ENCODE peak calls at places on chromosomes 16 and 17, in four cellular contexts. N is A549, X is neural progenitor cell, P is PC-3. L is an unnamed sample.

GRCh38 chr16:25716186-25716585 is 24.4 kb downstream of the HS3ST4 start:
- DNase-seq in N (no peak), P (no peak), X (peak; percentile 17), L (no peak)

GRCh38 chr16:30067584-30067916 is 2.0 kb downstream of the ALDOA start:
- DNase-seq in X (no peak), N (no peak), P (no peak), L (no peak)

GRCh38 chr17:65886240-65886639 is 305.7 kb downstream of the CEP112 start:
- DNase-seq in P (no peak), X (no peak), N (no peak), L (no peak)

GRCh38 chr17:38724337-38724988 is 5.7 kb upstream of the CISD3 start:
- DNase-seq in N (no peak), X (no peak), P (no peak), L (no peak)

GRCh38 chr17:81071761-81072741 is 37.1 kb downstream of the BAIAP2 start:
- DNase-seq in X (no peak), N (no peak), P (no peak), L (no peak)

GRCh38 chr16:56538331-56538730 is 18.5 kb upstream of the BBS2 start:
- DNase-seq in X (no peak), N (no peak), P (no peak), L (no peak)

GRCh38 chr17:34579979-34580684 is 750 bp downstream of the TMEM132E start:
- DNase-seq in N (peak; percentile 23), P (no peak), X (peak; percentile 75), L (no peak)

GRCh38 chr17:7586673-7587419 is 3.0 kb downstream of the SOX15 start:
- DNase-seq in N (peak; percentile 89), X (no peak), P (peak; percentile 19), L (no peak)

GRCh38 chr16:48538746-48539484 is 71.1 kb downstream of the N4BP1 start:
- DNase-seq in P (no peak), N (no peak), X (peak; percentile 31), L (no peak)

GRCh38 chr17:3896108-3897099 is 3.6 kb upstream of the CAMKK1 start:
- DNase-seq in P (no peak), N (no peak), X (no peak), L (no peak)

GRCh38 chr17:51427259-51428255 is 167.2 kb downstream of the UTP18 start:
- DNase-seq in X (no peak), N (no peak), P (no peak), L (peak; percentile 58)

GRCh38 chr17:15279011-15279477 is 13.9 kb upstream of the PMP22 start:
- DNase-seq in N (peak; percentile 96), P (peak; percentile 99), X (no peak), L (no peak)

GRCh38 chr17:61806941-61807340 is 56.4 kb downstream of the BRIP1 start:
- DNase-seq in P (no peak), N (no peak), X (no peak), L (no peak)

GRCh38 chr16:72935896-72936295 is 112.0 kb downstream of the ZFHX3 start:
- DNase-seq in N (no peak), X (no peak), P (no peak), L (no peak)

DNA sequence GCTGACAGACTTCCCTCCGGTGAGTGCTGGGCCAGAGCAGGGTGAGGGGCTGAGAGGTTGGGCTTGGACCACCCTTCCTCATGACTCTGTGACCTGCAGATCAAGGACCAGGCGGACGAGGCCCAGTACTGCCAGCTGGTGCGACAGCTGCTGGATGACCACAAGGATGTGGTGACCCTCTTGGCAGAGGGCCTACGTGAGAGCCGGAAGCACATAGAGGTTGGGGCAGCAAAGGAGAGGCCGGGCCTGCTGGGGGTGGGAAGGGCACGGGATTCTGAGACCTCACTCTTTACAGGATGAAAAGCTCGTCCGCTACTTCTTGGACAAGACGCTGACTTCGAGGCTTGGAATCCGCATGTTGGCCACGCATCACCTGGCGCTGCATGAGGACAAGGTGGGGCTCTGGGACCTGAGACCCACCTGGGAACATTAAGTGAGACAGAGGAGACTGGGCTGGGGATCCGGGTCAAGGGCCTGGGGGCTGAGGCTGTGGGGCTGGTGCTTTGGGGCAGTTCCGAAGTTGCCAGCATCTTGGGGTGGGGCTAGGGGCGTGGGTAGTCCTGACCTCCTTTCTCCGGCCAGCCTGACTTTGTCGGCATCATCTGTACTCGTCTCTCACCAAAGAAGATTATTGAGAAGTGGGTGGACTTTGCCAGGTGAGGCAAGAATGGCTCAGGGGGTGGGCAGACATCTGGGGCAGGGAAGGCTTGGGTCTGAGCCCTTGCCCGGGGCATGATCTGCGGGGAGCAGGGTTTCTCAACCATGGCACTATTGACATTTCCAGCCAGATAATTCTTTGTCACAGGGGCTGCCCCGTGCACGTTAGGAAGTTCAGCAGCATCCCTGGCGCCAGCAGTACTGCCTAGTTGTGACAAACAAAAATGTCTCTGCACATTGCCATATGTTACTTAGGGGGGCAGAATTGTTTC is 2.2 kb downstream of the BCKDK start:
- DNase-seq in P (peak; percentile 41), N (no peak), X (no peak), L (no peak)
- H3K4me2 ChIP-seq in P (no peak overlapping the region), N (no peak overlapping the region), X (no peak overlapping the region), L (peak overlapping the region; percentile 87)

GRCh38 chr17:67833134-67833533 is 7.8 kb downstream of the BPTF start:
- DNase-seq in P (peak; percentile 1), N (no peak), X (no peak), L (no peak)

GRCh38 chr17:67833946-67834631 is 8.8 kb downstream of the BPTF start:
- DNase-seq in P (peak; percentile 1), N (no peak), X (peak; percentile 37), L (no peak)

GRCh38 chr17:67829331-67829730 is 4.0 kb downstream of the BPTF start:
- DNase-seq in N (no peak), P (peak; percentile 63), X (peak; percentile 9), L (no peak)

GRCh38 chr17:67831268-67831667 is 6.0 kb downstream of the BPTF start:
- DNase-seq in N (no peak), P (peak; percentile 1), X (no peak), L (no peak)

GRCh38 chr17:67830440-67830839 is 5.1 kb downstream of the BPTF start:
- DNase-seq in P (peak; percentile 0), X (peak; percentile 48), N (no peak), L (no peak)
- H3K4me1 ChIP-seq in P (peaks cover 23% of the 10 kb centered on the region), X (peaks cover 38% of the 10 kb centered on the region), N (peaks cover 39% of the 10 kb centered on the region), L (peaks cover 48% of the 10 kb centered on the region)

GRCh38 chr17:74002241-74002640 is 201.2 kb upstream of the RPL38 start:
- DNase-seq in X (no peak), N (no peak), P (no peak), L (no peak)

GRCh38 chr17:74008196-74008595 is 195.3 kb upstream of the RPL38 start:
- DNase-seq in X (peak; percentile 59), P (peak; percentile 36), N (peak; percentile 43), L (peak; percentile 33)

GRCh38 chr17:74010903-74011302 is 192.6 kb upstream of the RPL38 start:
- DNase-seq in X (peak; percentile 39), P (no peak), N (no peak), L (no peak)

GRCh38 chr17:74006366-74006765 is 197.1 kb upstream of the RPL38 start:
- DNase-seq in X (no peak), N (no peak), P (no peak), L (no peak)

DNA sequence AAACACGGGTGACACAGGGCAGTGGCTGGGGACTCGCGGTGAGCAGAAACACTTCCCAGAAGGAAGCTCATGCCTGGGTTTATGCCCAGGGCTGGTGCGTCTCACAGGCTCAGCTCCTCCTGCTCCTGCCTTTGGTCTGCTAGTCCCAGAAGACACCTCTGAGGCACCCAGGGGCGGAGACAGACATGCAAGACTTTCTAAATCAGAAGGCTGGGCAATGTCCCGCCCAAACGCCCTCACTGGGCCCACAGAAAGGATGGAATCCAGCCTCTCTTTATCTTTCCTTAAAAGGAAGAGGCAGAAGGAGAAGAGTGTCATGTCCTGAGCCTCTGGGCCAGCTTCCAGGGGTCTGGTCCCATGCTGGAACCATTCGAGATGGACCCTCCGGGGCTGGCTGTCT is 197.7 kb upstream of the RPL38 start:
- DNase-seq in N (no peak), P (no peak), X (no peak), L (no peak)
- H3K4me2 ChIP-seq in N (no peak overlapping the region), P (no peak overlapping the region), X (no peak overlapping the region), L (no peak overlapping the region)

GRCh38 chr17:59366773-59367656 is 35.6 kb downstream of the YPEL2 start:
- DNase-seq in P (peak; percentile 60), X (no peak), N (no peak), L (no peak)

GRCh38 chr17:59368218-59368857 is 36.9 kb downstream of the YPEL2 start:
- DNase-seq in P (peak; percentile 51), X (no peak), N (no peak), L (no peak)

GRCh38 chr17:59365383-59365981 is 34.0 kb downstream of the YPEL2 start:
- DNase-seq in P (no peak), N (no peak), X (peak; percentile 94), L (no peak)

GRCh38 chr17:59367657-59368045 is 36.2 kb downstream of the YPEL2 start:
- DNase-seq in N (no peak), P (peak; percentile 54), X (no peak), L (no peak)

DNA sequence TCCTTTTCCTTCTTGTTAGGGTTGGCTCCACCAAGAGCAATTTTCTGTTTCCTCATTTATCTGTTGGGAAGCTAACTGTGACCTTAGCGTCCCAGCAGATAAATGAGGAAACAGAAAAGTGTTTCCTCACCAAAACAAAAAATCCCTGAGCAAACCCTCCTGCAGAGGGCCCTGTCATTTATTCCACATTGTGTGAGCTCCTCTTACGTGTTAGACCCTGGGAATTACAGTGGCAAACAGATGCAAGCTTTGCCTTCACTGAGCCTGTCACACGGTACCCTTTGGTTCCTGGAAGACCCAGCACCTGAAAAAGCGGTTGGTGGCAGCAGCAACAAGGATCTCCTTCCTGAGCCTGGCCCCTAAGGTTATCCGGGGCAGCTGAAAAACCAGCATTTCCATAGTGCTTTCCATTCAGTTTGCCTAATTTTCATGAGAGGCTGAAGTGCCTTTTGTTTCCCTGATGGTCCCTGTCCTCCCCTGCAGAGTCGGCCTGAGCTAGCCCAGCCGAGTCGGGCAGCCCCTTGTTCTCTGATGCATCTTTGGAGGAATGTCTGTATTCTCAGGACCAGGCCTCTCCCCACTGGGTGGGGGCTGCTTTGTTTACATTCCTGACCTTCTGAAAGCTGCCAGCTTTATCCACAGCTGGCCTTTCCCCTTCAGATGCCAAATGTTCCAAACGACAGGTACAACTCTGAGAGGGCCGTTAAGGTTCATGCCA is 34.7 kb downstream of the YPEL2 start:
- DNase-seq in N (no peak), P (peak; percentile 15), X (peak; percentile 91), L (no peak)
- H3K4me1 ChIP-seq in N (peaks cover 44% of the 10 kb centered on the region), P (peaks cover 48% of the 10 kb centered on the region), X (peaks cover 89% of the 10 kb centered on the region), L (no peaks in the 10 kb centered on the region)

DNA sequence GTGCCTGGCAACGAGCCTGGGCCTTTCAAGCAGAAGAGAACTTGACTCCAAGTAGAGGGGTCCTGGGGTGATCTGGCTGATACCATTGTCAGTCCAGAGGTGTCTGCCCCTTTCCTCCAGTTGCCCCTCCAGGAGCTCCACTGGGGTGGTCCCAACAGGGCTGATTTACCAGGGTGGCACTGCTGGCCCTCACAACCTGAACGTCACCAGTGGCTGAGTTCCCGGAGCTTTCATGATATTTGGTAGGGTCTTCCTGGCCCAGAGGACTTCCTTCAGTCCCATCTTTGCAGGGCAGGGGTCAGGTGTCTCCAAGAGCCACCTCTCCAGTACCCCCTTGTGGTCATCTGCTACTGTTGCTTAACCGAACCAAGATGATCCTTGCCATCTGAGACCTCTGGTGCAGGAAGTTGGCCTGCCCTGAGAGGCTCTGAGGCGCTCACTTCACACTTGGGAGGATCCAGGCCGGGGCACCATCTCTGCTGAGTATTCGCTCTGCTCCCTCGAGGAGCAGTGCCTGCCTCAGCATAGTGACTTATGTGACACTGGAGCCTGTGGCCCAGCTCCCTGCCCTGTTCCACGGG is 3.5 kb downstream of the LIMD2 start:
- DNase-seq in P (peak; percentile 55), N (peak; percentile 71), X (peak; percentile 75), L (peak; percentile 37)
- H3K4me2 ChIP-seq in P (no peak overlapping the region), N (no peak overlapping the region), X (no peak overlapping the region), L (no peak overlapping the region)